ENCODE peak calls at places on chromosomes 1 and 21, in five cellular contexts. R is retinal pigment epithelial cell, O is adrenal gland, Q is thoracic aorta, T is stomach. M is an unnamed sample.
A peak's percentile ranks its signal among the peaks of the same experiment; 100 is the strongest.

GRCh38 chr1:44947060-44947773 is 39.2 kb downstream of the EIF2B3 start:
- DNase-seq in R (no peak), O (peak; percentile 58), Q (no peak), T (no peak), M (no peak)

GRCh38 chr1:246921481-246921880 is 10.3 kb downstream of the AHCTF1 start:
- DNase-seq in R (no peak), O (no peak), Q (no peak), T (no peak), M (no peak)

GRCh38 chr1:89910780-89911179 is 84.1 kb upstream of the ZNF326 start:
- DNase-seq in R (peak; percentile 70), O (no peak), Q (no peak), T (no peak), M (no peak)

GRCh38 chr1:113868387-113869083 is 3.0 kb downstream of the PTPN22 start:
- DNase-seq in R (no peak), O (no peak), Q (no peak), T (no peak), M (no peak)

GRCh38 chr1:2908081-2908480 is 106.6 kb upstream of the TTC34 start:
- DNase-seq in R (no peak), O (no peak), Q (no peak), T (no peak), M (no peak)

GRCh38 chr1:208254862-208255261 is 10.7 kb upstream of the PLXNA2 start:
- DNase-seq in R (no peak), O (no peak), Q (no peak), T (no peak), M (no peak)

GRCh38 chr1:48776400-48777218 is at the start of gene BEND5:
- DNase-seq in R (peak; percentile 19), O (peak; percentile 73), Q (no peak), T (peak; percentile 48), M (peak; percentile 61)

GRCh38 chr1:42765832-42766722 is 751 bp downstream of the P3H1 start:
- DNase-seq in R (no peak), O (peak; percentile 63), Q (no peak), T (peak; percentile 28), M (peak; percentile 46)

GRCh38 chr1:219379691-219380090 is 206.0 kb downstream of the LYPLAL1 start:
- DNase-seq in R (no peak), O (no peak), Q (no peak), T (no peak), M (no peak)

GRCh38 chr1:64516301-64516700 is 46.4 kb downstream of the CACHD1 start:
- DNase-seq in R (no peak), O (no peak), Q (no peak), T (no peak), M (no peak)

GRCh38 chr1:196407358-196408041 is 200.7 kb downstream of the KCNT2 start:
- DNase-seq in R (peak; percentile 24), O (no peak), Q (no peak), T (no peak), M (no peak)

GRCh38 chr1:234396092-234396491 is 22.8 kb downstream of the COA6 start:
- DNase-seq in R (no peak), O (no peak), Q (no peak), T (no peak), M (no peak)

GRCh38 chr21:34822209-34822608 is 153.4 kb downstream of the CLIC6 start:
- DNase-seq in R (no peak), O (no peak), Q (no peak), T (no peak), M (no peak)

GRCh38 chr1:229552732-229553131 is 5.8 kb downstream of the ABCB10 start:
- DNase-seq in R (no peak), O (no peak), Q (no peak), T (no peak), M (no peak)

GRCh38 chr1:164560076-164560475 is 1.1 kb downstream of the PBX1 start:
- DNase-seq in R (no peak), O (no peak), Q (no peak), T (no peak), M (no peak)

GRCh38 chr1:80657707-80658106 is 1143.0 kb upstream of the ADGRL2 start:
- DNase-seq in R (no peak), O (no peak), Q (no peak), T (no peak), M (no peak)

GRCh38 chr1:25255711-25256577 is 8.7 kb upstream of the RSRP1 start:
- DNase-seq in R (no peak), O (no peak), Q (no peak), T (no peak), M (no peak)

GRCh38 chr1:19872190-19872589 is 10.0 kb upstream of the OTUD3 start:
- DNase-seq in R (no peak), O (no peak), Q (no peak), T (peak; percentile 46), M (no peak)

GRCh38 chr1:224929335-224930237 is at the start of gene DNAH14:
- DNase-seq in R (peak; percentile 50), O (peak; percentile 88), Q (no peak), T (peak; percentile 84), M (peak; percentile 77)

GRCh38 chr1:167439301-167439988 is 78.9 kb downstream of the CD247 start:
- DNase-seq in R (no peak), O (peak; percentile 33), Q (no peak), T (no peak), M (peak; percentile 53)

GRCh38 chr1:152313970-152314369 is 11.1 kb downstream of the FLG start:
- DNase-seq in R (no peak), O (no peak), Q (no peak), T (no peak), M (no peak)

GRCh38 chr1:9730096-9730901 is 78.8 kb downstream of the PIK3CD start:
- DNase-seq in R (no peak), O (peak; percentile 63), Q (no peak), T (no peak), M (no peak)

GRCh38 chr21:30463713-30464112 is 16.5 kb downstream of the KRTAP19-1 start:
- DNase-seq in R (no peak), O (no peak), Q (no peak), T (no peak), M (no peak)

GRCh38 chr1:172581779-172582178 is 48.8 kb downstream of the SUCO start:
- DNase-seq in R (no peak), O (no peak), Q (no peak), T (no peak), M (no peak)

GRCh38 chr1:172581273-172581672 is 48.3 kb downstream of the SUCO start:
- DNase-seq in R (no peak), O (no peak), Q (no peak), T (no peak), M (no peak)

GRCh38 chr1:172585861-172586260 is 52.9 kb downstream of the SUCO start:
- DNase-seq in R (no peak), O (no peak), Q (no peak), T (no peak), M (no peak)

GRCh38 chr1:172585348-172585747 is 52.4 kb downstream of the SUCO start:
- DNase-seq in R (no peak), O (no peak), Q (no peak), T (no peak), M (no peak)

GRCh38 chr1:172582889-172583288 is 49.9 kb downstream of the SUCO start:
- DNase-seq in R (no peak), O (no peak), Q (no peak), T (no peak), M (no peak)
- TF ChIP-seq CTCF in R (peak; percentile 29), O (no peak), Q (no peak), T (no peak), M (no peak)

GRCh38 chr1:211627259-211627658 is 48.2 kb downstream of the NEK2 start:
- DNase-seq in R (no peak), O (peak; percentile 7), Q (no peak), T (no peak), M (no peak)

GRCh38 chr1:211623510-211623909 is 44.5 kb upstream of the SLC30A1 start:
- DNase-seq in R (no peak), O (no peak), Q (no peak), T (no peak), M (no peak)

GRCh38 chr1:211621471-211622198 is 42.7 kb upstream of the SLC30A1 start:
- DNase-seq in R (no peak), O (no peak), Q (no peak), T (no peak), M (no peak)

GRCh38 chr1:211628446-211628845 is 47.0 kb downstream of the NEK2 start:
- DNase-seq in R (no peak), O (no peak), Q (no peak), T (no peak), M (no peak)

GRCh38 chr1:211625040-211625439 is 46.1 kb upstream of the SLC30A1 start:
- DNase-seq in R (no peak), O (peak; percentile 30), Q (no peak), T (no peak), M (no peak)
- TF ChIP-seq CTCF in R (peak; percentile 34), O (peak; percentile 13), Q (no peak), T (no peak), M (no peak)

GRCh38 chr1:4488018-4488417 is 166.4 kb upstream of the AJAP1 start:
- DNase-seq in R (no peak), O (no peak), Q (no peak), T (no peak), M (no peak)

GRCh38 chr1:4486408-4487120 is 167.8 kb upstream of the AJAP1 start:
- DNase-seq in R (no peak), O (no peak), Q (no peak), T (no peak), M (no peak)

GRCh38 chr1:4485878-4486277 is 168.5 kb upstream of the AJAP1 start:
- DNase-seq in R (no peak), O (no peak), Q (no peak), T (no peak), M (no peak)

GRCh38 chr1:4483031-4483625 is 171.3 kb upstream of the AJAP1 start:
- DNase-seq in R (no peak), O (no peak), Q (no peak), T (no peak), M (no peak)

DNA sequence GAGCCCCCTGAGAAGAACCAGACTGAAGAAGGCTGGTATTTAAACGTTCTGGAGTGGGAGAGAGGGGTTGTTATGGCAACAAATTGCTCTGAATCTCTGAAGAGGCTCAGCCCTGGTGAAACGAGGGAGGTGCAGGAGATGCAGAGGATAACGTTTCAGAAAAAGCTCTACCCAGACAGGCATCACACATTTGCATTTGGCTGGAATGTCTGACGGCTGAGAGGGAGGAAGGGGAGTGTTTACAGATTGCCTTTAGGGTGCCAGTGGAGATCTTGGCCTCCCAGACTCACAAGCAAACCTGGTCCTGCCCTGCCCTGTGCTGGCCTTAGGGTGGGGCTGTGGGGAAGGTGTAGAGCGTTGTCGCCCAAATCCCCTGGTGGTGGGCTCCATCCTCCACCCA is 169.0 kb upstream of the AJAP1 start:
- DNase-seq in R (no peak), O (no peak), Q (no peak), T (no peak), M (no peak)
- TF ChIP-seq CTCF in R (no peak), O (no peak), Q (no peak), T (no peak), M (no peak)

DNA sequence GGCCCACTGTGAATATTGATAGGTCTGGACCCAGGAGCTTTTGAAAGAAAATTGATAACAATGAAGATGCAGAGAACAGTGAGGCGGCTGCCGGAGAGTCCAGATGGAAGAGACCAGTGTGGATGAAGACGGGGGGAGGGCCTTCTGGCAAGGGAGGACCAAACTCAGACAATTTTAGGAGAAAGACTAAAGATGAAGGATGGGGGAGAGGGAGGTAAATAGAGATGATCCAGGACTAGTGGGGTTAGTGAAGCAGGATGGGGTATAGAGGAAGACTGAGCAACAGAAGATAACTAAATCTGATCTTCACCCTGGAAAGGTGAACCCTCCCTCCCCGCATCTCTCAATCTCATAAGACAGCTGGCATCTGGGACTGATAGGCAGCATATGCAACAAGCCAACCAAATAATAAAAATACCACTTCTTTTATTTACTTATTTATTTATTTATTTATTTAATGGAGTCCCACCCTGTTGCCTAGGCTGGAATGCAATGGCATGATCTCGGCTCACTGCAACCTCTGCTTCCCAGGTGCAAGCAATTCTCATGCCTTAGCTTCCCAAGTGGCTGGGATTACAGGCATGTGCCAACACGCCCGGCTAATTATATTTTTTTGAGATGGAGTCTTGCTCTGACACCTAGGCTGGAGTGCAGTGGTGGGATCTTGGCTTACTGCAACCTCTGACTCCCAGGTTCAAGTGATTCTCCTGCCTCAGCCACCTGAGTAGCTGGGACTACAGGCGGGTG is 10.5 kb downstream of the EIF3I start:
- DNase-seq in R (no peak), O (no peak), Q (no peak), T (no peak), M (no peak)
- TF ChIP-seq CTCF in R (no peak), O (no peak), Q (no peak), T (no peak), M (no peak)